ENCODE peak calls at places on chromosomes 16 and 17, in four cellular contexts. H, S, E and A are unnamed samples.

GRCh38 chr16:56192971-56193936 is 2.0 kb downstream of the GNAO1 start:
- DNase-seq in E (no peak), H (peak), S (no peak), A (peak)

GRCh38 chr16:67719778-67720144 is 645 bp upstream of the GFOD2 start:
- DNase-seq in H (peak), S (peak), E (peak), A (no peak)

GRCh38 chr16:86863609-86864008 is 285.3 kb downstream of the FOXL1 start:
- DNase-seq in H (no peak), S (no peak), E (no peak), A (no peak)

GRCh38 chr17:42457107-42457787 is 1.4 kb upstream of the ATP6V0A1 start:
- DNase-seq in E (no peak), H (no peak), S (no peak), A (no peak)

GRCh38 chr16:56314244-56314850 is 111.0 kb downstream of the AMFR start:
- DNase-seq in H (no peak), S (no peak), E (no peak), A (no peak)

GRCh38 chr16:19963306-19963705 is 78.7 kb upstream of the GPRC5B start:
- DNase-seq in E (no peak), S (no peak), H (no peak), A (no peak)

GRCh38 chr16:31082368-31083045 is 6.2 kb downstream of the PRSS53 start:
- DNase-seq in S (no peak), H (no peak), E (no peak), A (no peak)

GRCh38 chr16:4059969-4060368 is 56.3 kb downstream of the ADCY9 start:
- DNase-seq in H (no peak), S (no peak), E (no peak), A (no peak)

GRCh38 chr16:11155284-11155806 is 100.7 kb downstream of the SOCS1 start:
- DNase-seq in E (no peak), S (peak), H (no peak), A (no peak)

GRCh38 chr17:78179372-78179771 is 7.5 kb downstream of the TK1 start:
- DNase-seq in E (no peak), H (no peak), S (peak), A (no peak)

GRCh38 chr17:4877089-4877488 is 22.2 kb upstream of the C17orf107 start:
- DNase-seq in S (no peak), E (no peak), H (no peak), A (no peak)

GRCh38 chr16:31441956-31442355 is 633 bp downstream of the ZNF843 start:
- DNase-seq in H (no peak), E (no peak), S (no peak), A (no peak)

GRCh38 chr16:67128887-67129286 is 19.1 kb downstream of the PHAF1 start:
- DNase-seq in E (no peak), S (no peak), H (no peak), A (no peak)

GRCh38 chr17:17944253-17944652 is 27.9 kb downstream of the TOM1L2 start:
- DNase-seq in S (no peak), H (no peak), E (no peak), A (no peak)

GRCh38 chr16:9395958-9396359 is 304.5 kb downstream of the HAPSTR1 start:
- DNase-seq in S (no peak), H (no peak), E (no peak), A (no peak)

GRCh38 chr16:56420613-56421012 is 4.7 kb downstream of the AMFR start:
- DNase-seq in E (no peak), S (no peak), H (no peak), A (no peak)

GRCh38 chr17:27446569-27447301 is 9.5 kb upstream of the KSR1 start:
- DNase-seq in S (peak), H (no peak), E (no peak), A (no peak)

GRCh38 chr17:17837966-17838962 is 1.5 kb upstream of the SREBF1 start:
- DNase-seq in S (peak), E (no peak), H (no peak), A (peak)

GRCh38 chr16:58709338-58709737 is 24.8 kb upstream of the SLC38A7 start:
- DNase-seq in S (no peak), H (peak), E (no peak), A (no peak)

GRCh38 chr17:8392274-8392673 is 5.4 kb downstream of the RNF222 start:
- DNase-seq in S (no peak), H (no peak), E (no peak), A (no peak)

GRCh38 chr17:17757391-17757791 is 76.1 kb downstream of the RAI1 start:
- DNase-seq in H (no peak), E (no peak), S (no peak), A (no peak)

GRCh38 chr17:32161506-32162365 is 19.4 kb downstream of the RHOT1 start:
- DNase-seq in E (no peak), H (no peak), S (peak), A (no peak)

GRCh38 chr17:50051606-50052005 is 4.3 kb upstream of the ITGA3 start:
- DNase-seq in S (no peak), E (no peak), H (no peak), A (no peak)

GRCh38 chr17:19004601-19005441 is at the start of gene FAM83G:
- DNase-seq in H (peak), S (peak), E (no peak), A (no peak)

GRCh38 chr17:12789075-12789975 is at the start of gene ARHGAP44:
- DNase-seq in S (peak), E (peak), H (peak), A (peak)

GRCh38 chr16:24298539-24298938 is 42.4 kb downstream of the CACNG3 start:
- DNase-seq in E (no peak), S (no peak), H (no peak), A (no peak)

GRCh38 chr17:79901131-79901530 is 61.9 kb upstream of the CBX4 start:
- DNase-seq in S (no peak), H (no peak), E (no peak), A (no peak)

GRCh38 chr17:30958187-30958586 is 12.7 kb upstream of the RNF135 start:
- DNase-seq in H (no peak), S (no peak), E (no peak), A (no peak)

GRCh38 chr17:75124041-75124818 is 7.3 kb downstream of the NT5C start:
- DNase-seq in S (peak), E (no peak), H (no peak), A (no peak)

GRCh38 chr16:2838928-2839327 is 8.8 kb downstream of the ZG16B start:
- DNase-seq in S (peak), H (peak), E (peak), A (peak)

GRCh38 chr16:3004781-3005284 is 7.9 kb upstream of the CLDN9 start:
- DNase-seq in H (peak), S (no peak), E (no peak), A (no peak)

GRCh38 chr17:7703584-7704574 is 1.1 kb upstream of the EFNB3 start:
- DNase-seq in E (no peak), H (peak), S (peak), A (peak)

GRCh38 chr16:78686601-78687000 is 587.1 kb downstream of the WWOX start:
- DNase-seq in S (peak), E (no peak), H (no peak), A (no peak)

GRCh38 chr17:1082579-1082978 is 85.7 kb downstream of the TIMM22 start:
- DNase-seq in S (peak), H (no peak), E (no peak), A (no peak)

GRCh38 chr17:58447039-58447975 is 30.0 kb upstream of the RNF43 start:
- DNase-seq in S (peak), H (peak), E (peak), A (peak)
- TF ChIP-seq CTCF in S (peak), H (peak), E (peak), A (peak)

GRCh38 chr16:81823111-81823510 is 44.0 kb downstream of the PLCG2 start:
- DNase-seq in S (no peak), H (no peak), E (no peak), A (peak)
- TF ChIP-seq CTCF in S (no peak), H (no peak), E (no peak), A (no peak)

GRCh38 chr17:81121841-81122733 is 43.2 kb upstream of the PVALEF start:
- DNase-seq in E (no peak), H (no peak), S (no peak), A (no peak)
- TF ChIP-seq CTCF in E (no peak), H (no peak), S (no peak), A (no peak)

GRCh38 chr16:5504028-5504758 is 406.6 kb upstream of the EEF2KMT start:
- DNase-seq in S (no peak), E (no peak), H (no peak), A (no peak)

GRCh38 chr16:5502467-5502869 is 404.9 kb upstream of the EEF2KMT start:
- DNase-seq in S (no peak), H (peak), E (peak), A (peak)

GRCh38 chr16:5506021-5506420 is 408.4 kb upstream of the EEF2KMT start:
- DNase-seq in H (no peak), S (no peak), E (no peak), A (no peak)

GRCh38 chr16:5502944-5503343 is 405.3 kb upstream of the EEF2KMT start:
- DNase-seq in S (no peak), H (no peak), E (no peak), A (no peak)

GRCh38 chr16:5505093-5505887 is 407.7 kb upstream of the EEF2KMT start:
- DNase-seq in H (no peak), E (no peak), S (no peak), A (no peak)
- TF ChIP-seq CTCF in H (no peak), E (no peak), S (no peak), A (no peak)

GRCh38 chr17:35117984-35118383 is 1.7 kb downstream of the RAD51D start:
- DNase-seq in H (no peak), E (no peak), S (peak), A (no peak)
- TF ChIP-seq CTCF in H (no peak), E (no peak), S (peak), A (no peak)